ENCODE peak calls at places on chromosomes 6 and 20, in eight cellular contexts. A is BJ; W is fibroblast of the aortic adventitia; Y is psoas muscle; K is neuronal stem cell; J is activated T-helper 1 cell treated with anti-CD3 and anti-CD28 coated beads, Interleukin-2, amount 50 U/mL, for 16 hours; D is hippocampal formation; R is brain microvascular endothelial cell. I is an unnamed sample.

GRCh38 chr6:118725944-118726343 is 74.6 kb upstream of the CEP85L start:
- DNase-seq in R (no peak), J (no peak), W (no peak), Y (no peak), D (no peak), K (no peak), A (no peak), I (no peak)

GRCh38 chr20:46128310-46129151 is 10.4 kb downstream of the CD40 start:
- DNase-seq in A (no peak), R (no peak), D (no peak), K (peak), Y (no peak), W (peak), J (no peak), I (no peak)

GRCh38 chr20:48090314-48090713 is 305.0 kb upstream of the SULF2 start:
- DNase-seq in K (no peak), R (no peak), W (no peak), Y (no peak), D (no peak), J (no peak), A (no peak), I (no peak)

GRCh38 chr6:127956260-127956888 is 55.5 kb upstream of the THEMIS start:
- DNase-seq in K (no peak), J (no peak), R (no peak), W (no peak), A (no peak), Y (no peak), D (no peak), I (no peak)

GRCh38 chr20:1185316-1185741 is 548 bp upstream of the TMEM74B start:
- DNase-seq in Y (no peak), A (no peak), D (no peak), W (no peak), K (peak), J (no peak), R (no peak), I (no peak)

GRCh38 chr6:105890521-105891244 is 195.5 kb upstream of the PRDM1 start:
- DNase-seq in A (no peak), W (no peak), D (no peak), K (no peak), Y (no peak), J (no peak), R (no peak), I (no peak)

GRCh38 chr6:109527989-109528388 is 45.0 kb upstream of the ZBTB24 start:
- DNase-seq in D (no peak), K (no peak), R (no peak), Y (no peak), W (no peak), A (no peak), J (no peak), I (no peak)

GRCh38 chr6:156953478-156954146 is 176.4 kb downstream of the ARID1B start:
- DNase-seq in K (peak), A (peak), W (peak), Y (no peak), J (no peak), R (peak), D (peak), I (peak)

GRCh38 chr20:48794360-48794759 is 33.4 kb downstream of the PREX1 start:
- DNase-seq in R (no peak), D (no peak), J (no peak), Y (no peak), A (no peak), W (no peak), K (peak), I (no peak)

GRCh38 chr6:164346631-164347030 is 932.1 kb downstream of the QKI start:
- DNase-seq in W (no peak), Y (no peak), J (no peak), R (no peak), K (no peak), A (no peak), D (no peak), I (no peak)

GRCh38 chr20:58478141-58478805 is 36.9 kb downstream of the APCDD1L start:
- DNase-seq in Y (no peak), K (no peak), A (no peak), D (no peak), R (no peak), J (no peak), W (no peak), I (no peak)

GRCh38 chr6:2970034-2970685 is 1.2 kb downstream of the SERPINB6 start:
- DNase-seq in A (no peak), D (no peak), R (no peak), Y (no peak), K (peak), J (no peak), W (peak), I (no peak)

GRCh38 chr6:158756126-158756525 is 63.0 kb downstream of the EZR start:
- DNase-seq in Y (no peak), D (no peak), K (no peak), J (no peak), R (no peak), A (no peak), W (no peak), I (no peak)

GRCh38 chr6:156659317-156660198 is 117.6 kb upstream of the ARID1B start:
- DNase-seq in D (no peak), W (no peak), R (no peak), Y (no peak), A (no peak), J (no peak), K (no peak), I (no peak)